ENCODE peak calls at places on chromosome 18, in six cellular contexts. D, S, M, B, U and K are unnamed samples.

GRCh38 chr18:34219651-34220050 is 5.1 kb downstream of the NOL4 start:
- DNase-seq in S (no peak), B (no peak), U (no peak), M (no peak), D (no peak), K (no peak)

GRCh38 chr18:371616-371998 is 103.8 kb upstream of the THOC1 start:
- DNase-seq in B (no peak), U (peak), D (no peak), M (no peak), S (no peak), K (peak)

GRCh38 chr18:39862341-39862740 is 2092.7 kb upstream of the PIK3C3 start:
- DNase-seq in S (no peak), M (no peak), U (no peak), B (no peak), D (no peak), K (no peak)

GRCh38 chr18:56276466-56276865 is 361.9 kb downstream of the TXNL1 start:
- DNase-seq in S (no peak), B (no peak), U (peak), M (no peak), D (no peak), K (peak)

GRCh38 chr18:32815881-32816280 is 43.1 kb upstream of the KLHL14 start:
- DNase-seq in S (no peak), D (no peak), U (no peak), M (no peak), B (no peak), K (no peak)

GRCh38 chr18:46152808-46153617 is 48.8 kb downstream of the HAUS1 start:
- DNase-seq in D (no peak), B (no peak), S (no peak), U (no peak), M (no peak), K (no peak)

GRCh38 chr18:31424383-31424988 is 23.1 kb upstream of the DSG3 start:
- DNase-seq in S (peak), M (no peak), D (peak), U (no peak), B (no peak), K (peak)

GRCh38 chr18:70931942-70932814 is 643.3 kb downstream of the SOCS6 start:
- DNase-seq in B (no peak), M (no peak), U (peak), D (no peak), S (peak), K (peak)

GRCh38 chr18:55982992-55983391 is 395.0 kb upstream of the TCF4 start:
- DNase-seq in B (no peak), U (no peak), M (no peak), S (no peak), D (peak), K (no peak)

GRCh38 chr18:12534820-12535219 is 123.1 kb downstream of the SPIRE1 start:
- DNase-seq in S (no peak), B (no peak), M (no peak), D (no peak), U (no peak), K (no peak)

GRCh38 chr18:48135436-48135966 is 205.0 kb upstream of the SMAD2 start:
- DNase-seq in S (no peak), U (no peak), M (no peak), D (no peak), B (no peak), K (no peak)

GRCh38 chr18:55219059-55219458 is 259.8 kb upstream of the CCDC68 start:
- DNase-seq in D (no peak), B (no peak), S (no peak), M (no peak), U (no peak), K (no peak)

GRCh38 chr18:52499646-52500045 is 159.6 kb downstream of the DCC start:
- DNase-seq in D (no peak), M (no peak), B (no peak), U (peak), S (no peak), K (no peak)

GRCh38 chr18:13639196-13639595 is 87.2 kb downstream of the FAM210A start:
- DNase-seq in S (no peak), B (no peak), M (no peak), U (no peak), D (no peak), K (no peak)

GRCh38 chr18:6960656-6961055 is 156.9 kb downstream of the LAMA1 start:
- DNase-seq in U (no peak), M (no peak), D (no peak), B (no peak), S (no peak), K (no peak)